ENCODE peak calls at places on chromosomes 16 and 17, in nine cellular contexts. P, C, W, A, Z, S, H, I and L are unnamed samples.

GRCh38 chr16:80718480-80719220 is 85.7 kb downstream of the CDYL2 start:
- DNase-seq in P (no peak), C (no peak), W (peak), A (no peak), Z (no peak), S (no peak), H (peak), I (no peak), L (no peak)

GRCh38 chr17:57544381-57544780 is 200.7 kb downstream of the CCDC182 start:
- DNase-seq in P (no peak), C (no peak), W (no peak), A (no peak), Z (no peak), S (no peak), H (no peak), I (no peak), L (no peak)

GRCh38 chr16:30115238-30115637 is 1.9 kb upstream of the GDPD3 start:
- DNase-seq in P (no peak), C (peak), W (no peak), A (no peak), Z (no peak), S (no peak), H (no peak), I (no peak), L (no peak)

GRCh38 chr17:13865650-13866049 is 203.7 kb upstream of the COX10 start:
- DNase-seq in P (no peak), C (no peak), W (no peak), A (no peak), Z (no peak), S (no peak), H (no peak), I (no peak), L (no peak)

GRCh38 chr17:31387438-31387837 is 4.0 kb upstream of the RAB11FIP4 start:
- DNase-seq in P (no peak), C (no peak), W (no peak), A (no peak), Z (no peak), S (no peak), H (no peak), I (no peak), L (no peak)

GRCh38 chr16:66588981-66589713 is 9.9 kb downstream of the CMTM2 start:
- DNase-seq in P (peak), C (peak), W (peak), A (peak), Z (peak), S (peak), H (peak), I (no peak), L (no peak)

GRCh38 chr17:40461774-40462342 is 18.6 kb downstream of the IGFBP4 start:
- DNase-seq in P (no peak), C (no peak), W (no peak), A (no peak), Z (peak), S (no peak), H (no peak), I (no peak), L (no peak)

GRCh38 chr16:878071-878784 is 77.7 kb upstream of the GNG13 start:
- DNase-seq in P (no peak), C (no peak), W (peak), A (no peak), Z (no peak), S (no peak), H (peak), I (peak), L (peak)

GRCh38 chr17:34249497-34249877 is 5.6 kb upstream of the CCL2 start:
- DNase-seq in P (no peak), C (no peak), W (no peak), A (no peak), Z (no peak), S (no peak), H (no peak), I (no peak), L (no peak)

GRCh38 chr17:40442392-40443195 is 656 bp upstream of the IGFBP4 start:
- DNase-seq in P (peak), C (peak), W (no peak), A (peak), Z (no peak), S (no peak), H (peak), I (no peak), L (no peak)

GRCh38 chr17:67044016-67044772 is at the start of gene CACNG1:
- DNase-seq in P (no peak), C (no peak), W (no peak), A (no peak), Z (no peak), S (no peak), H (no peak), I (no peak), L (no peak)

GRCh38 chr17:77372444-77373297 is 231.9 kb downstream of the SEC14L1 start:
- DNase-seq in P (peak), C (peak), W (peak), A (peak), Z (no peak), S (peak), H (peak), I (no peak), L (no peak)

GRCh38 chr17:49290690-49291326 is 60.2 kb upstream of the PHOSPHO1 start:
- DNase-seq in P (no peak), C (peak), W (peak), A (peak), Z (peak), S (no peak), H (peak), I (peak), L (no peak)

GRCh38 chr17:19646788-19647696 is 1.5 kb upstream of the ALDH3A2 start:
- DNase-seq in P (no peak), C (peak), W (peak), A (no peak), Z (no peak), S (no peak), H (no peak), I (peak), L (no peak)

GRCh38 chr16:75733305-75734141 is 7.2 kb upstream of the CPHXL start:
- DNase-seq in P (no peak), C (peak), W (no peak), A (peak), Z (peak), S (no peak), H (peak), I (no peak), L (no peak)

GRCh38 chr17:45961206-45961605 is 37.8 kb upstream of the STH start:
- DNase-seq in P (no peak), C (no peak), W (no peak), A (no peak), Z (no peak), S (no peak), H (no peak), I (no peak), L (no peak)

GRCh38 chr16:1413684-1414531 is 596 bp downstream of the UNKL start:
- DNase-seq in P (peak), C (peak), W (peak), A (peak), Z (peak), S (peak), H (peak), I (peak), L (no peak)

GRCh38 chr17:40437095-40437732 is 6.0 kb upstream of the IGFBP4 start:
- DNase-seq in P (no peak), C (no peak), W (no peak), A (peak), Z (no peak), S (no peak), H (peak), I (no peak), L (no peak)

GRCh38 chr17:7476474-7476873 is 3.0 kb downstream of the ZBTB4 start:
- DNase-seq in P (no peak), C (no peak), W (peak), A (peak), Z (no peak), S (no peak), H (peak), I (no peak), L (no peak)

GRCh38 chr17:71320009-71320796 is 800.6 kb upstream of the SOX9 start:
- DNase-seq in P (no peak), C (no peak), W (no peak), A (no peak), Z (no peak), S (no peak), H (no peak), I (no peak), L (no peak)

GRCh38 chr16:64061621-64062020 is 1060.2 kb downstream of the CDH11 start:
- DNase-seq in P (no peak), C (no peak), W (no peak), A (no peak), Z (no peak), S (no peak), H (no peak), I (no peak), L (no peak)

GRCh38 chr17:1030684-1031557 is 34.0 kb downstream of the TIMM22 start:
- DNase-seq in P (peak), C (no peak), W (no peak), A (no peak), Z (no peak), S (no peak), H (no peak), I (no peak), L (no peak)

GRCh38 chr16:53692146-53692545 is 11.5 kb downstream of the RPGRIP1L start:
- DNase-seq in P (no peak), C (no peak), W (peak), A (peak), Z (no peak), S (no peak), H (no peak), I (no peak), L (no peak)

GRCh38 chr16:17519556-17519955 is 48.8 kb upstream of the XYLT1 start:
- DNase-seq in P (no peak), C (no peak), W (no peak), A (no peak), Z (no peak), S (no peak), H (peak), I (no peak), L (no peak)

GRCh38 chr16:19609359-19609758 is 53.9 kb downstream of the VPS35L start:
- DNase-seq in P (no peak), C (no peak), W (no peak), A (peak), Z (no peak), S (no peak), H (no peak), I (no peak), L (no peak)

GRCh38 chr17:9350083-9350482 is 225.5 kb downstream of the STX8 start:
- DNase-seq in P (no peak), C (no peak), W (no peak), A (no peak), Z (no peak), S (no peak), H (peak), I (peak), L (no peak)

GRCh38 chr16:88013766-88014165 is 62.5 kb downstream of the BANP start:
- DNase-seq in P (no peak), C (peak), W (no peak), A (no peak), Z (no peak), S (no peak), H (no peak), I (no peak), L (no peak)

GRCh38 chr17:50174444-50174843 is 8.6 kb downstream of the SGCA start:
- DNase-seq in P (no peak), C (no peak), W (no peak), A (no peak), Z (no peak), S (no peak), H (no peak), I (no peak), L (no peak)

GRCh38 chr17:2025622-2026309 is 632 bp upstream of the RTN4RL1 start:
- DNase-seq in P (peak), C (peak), W (peak), A (peak), Z (peak), S (no peak), H (peak), I (no peak), L (peak)

GRCh38 chr16:50068550-50068949 is 2.8 kb downstream of the HEATR3 start:
- DNase-seq in P (no peak), C (no peak), W (no peak), A (no peak), Z (no peak), S (no peak), H (peak), I (no peak), L (no peak)

GRCh38 chr17:66944365-66945203 is 19.9 kb upstream of the CACNG4 start:
- DNase-seq in P (no peak), C (no peak), W (peak), A (peak), Z (no peak), S (no peak), H (peak), I (no peak), L (no peak)

GRCh38 chr17:80948091-80948960 is 43.3 kb upstream of the CHMP6 start:
- DNase-seq in P (peak), C (no peak), W (no peak), A (no peak), Z (no peak), S (no peak), H (no peak), I (no peak), L (no peak)

GRCh38 chr17:65366102-65366844 is 195.2 kb downstream of the AXIN2 start:
- DNase-seq in P (no peak), C (no peak), W (peak), A (no peak), Z (no peak), S (no peak), H (no peak), I (no peak), L (no peak)

GRCh38 chr17:32265192-32265895 is at the start of gene RHBDL3:
- DNase-seq in P (peak), C (no peak), W (peak), A (no peak), Z (peak), S (no peak), H (no peak), I (no peak), L (peak)

GRCh38 chr16:88455610-88456355 is 2.7 kb downstream of the ZFPM1 start:
- DNase-seq in P (no peak), C (peak), W (peak), A (peak), Z (peak), S (peak), H (peak), I (peak), L (no peak)

GRCh38 chr16:27321013-27321960 is 7.5 kb downstream of the IL4R start:
- DNase-seq in P (no peak), C (no peak), W (peak), A (no peak), Z (no peak), S (no peak), H (peak), I (no peak), L (no peak)

GRCh38 chr17:52212851-52213250 is 54.3 kb upstream of the CA10 start:
- DNase-seq in P (no peak), C (no peak), W (no peak), A (no peak), Z (no peak), S (no peak), H (no peak), I (no peak), L (no peak)

GRCh38 chr17:62963296-62963695 is 2.7 kb upstream of the TANC2 start:
- DNase-seq in P (no peak), C (no peak), W (no peak), A (peak), Z (no peak), S (no peak), H (peak), I (peak), L (no peak)

GRCh38 chr17:12242390-12242954 is 221.8 kb downstream of the MAP2K4 start:
- DNase-seq in P (no peak), C (no peak), W (peak), A (no peak), Z (no peak), S (no peak), H (peak), I (no peak), L (no peak)
- H3K27ac ChIP-seq in P (no peak), C (no peak), W (no peak), A (no peak), Z (no peak), S (no peak), H (no peak), I (no peak), L (no peak)

GRCh38 chr17:4221899-4222659 is 41.7 kb downstream of the ANKFY1 start:
- DNase-seq in P (no peak), C (no peak), W (no peak), A (no peak), Z (no peak), S (no peak), H (no peak), I (no peak), L (no peak)

GRCh38 chr17:4215882-4216411 is 47.8 kb downstream of the ANKFY1 start:
- DNase-seq in P (no peak), C (no peak), W (no peak), A (no peak), Z (no peak), S (no peak), H (no peak), I (no peak), L (no peak)

GRCh38 chr17:4221163-4221562 is 42.6 kb downstream of the ANKFY1 start:
- DNase-seq in P (no peak), C (no peak), W (no peak), A (no peak), Z (no peak), S (no peak), H (no peak), I (no peak), L (no peak)

GRCh38 chr17:4219241-4219640 is 44.5 kb downstream of the ANKFY1 start:
- DNase-seq in P (no peak), C (no peak), W (no peak), A (no peak), Z (no peak), S (no peak), H (no peak), I (no peak), L (no peak)

DNA sequence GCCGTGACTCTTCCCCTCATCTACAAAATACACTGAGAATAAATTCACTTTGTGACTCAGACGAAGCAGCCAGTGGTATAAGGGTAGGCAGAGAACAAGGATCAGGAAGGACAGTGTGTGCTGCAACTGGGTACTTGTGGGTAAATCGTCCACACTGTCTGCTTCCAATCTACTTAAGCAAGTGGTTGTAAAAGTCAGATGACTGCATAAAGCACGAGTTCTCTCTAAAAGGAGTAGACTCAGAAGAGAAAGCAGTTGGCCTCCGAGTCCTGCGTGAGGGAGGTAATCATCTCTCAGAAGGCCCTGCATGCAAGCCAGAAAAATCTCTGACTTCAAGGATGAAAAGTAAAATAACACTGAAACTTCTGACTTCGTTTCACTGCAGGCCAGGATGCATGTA is 43.1 kb downstream of the ANKFY1 start:
- DNase-seq in P (no peak), C (no peak), W (no peak), A (no peak), Z (no peak), S (no peak), H (peak), I (no peak), L (no peak)
- H3K4me3 ChIP-seq in P (no peak), C (no peak), W (no peak), A (no peak), Z (no peak), S (no peak), H (no peak), I (no peak), L (no peak)

DNA sequence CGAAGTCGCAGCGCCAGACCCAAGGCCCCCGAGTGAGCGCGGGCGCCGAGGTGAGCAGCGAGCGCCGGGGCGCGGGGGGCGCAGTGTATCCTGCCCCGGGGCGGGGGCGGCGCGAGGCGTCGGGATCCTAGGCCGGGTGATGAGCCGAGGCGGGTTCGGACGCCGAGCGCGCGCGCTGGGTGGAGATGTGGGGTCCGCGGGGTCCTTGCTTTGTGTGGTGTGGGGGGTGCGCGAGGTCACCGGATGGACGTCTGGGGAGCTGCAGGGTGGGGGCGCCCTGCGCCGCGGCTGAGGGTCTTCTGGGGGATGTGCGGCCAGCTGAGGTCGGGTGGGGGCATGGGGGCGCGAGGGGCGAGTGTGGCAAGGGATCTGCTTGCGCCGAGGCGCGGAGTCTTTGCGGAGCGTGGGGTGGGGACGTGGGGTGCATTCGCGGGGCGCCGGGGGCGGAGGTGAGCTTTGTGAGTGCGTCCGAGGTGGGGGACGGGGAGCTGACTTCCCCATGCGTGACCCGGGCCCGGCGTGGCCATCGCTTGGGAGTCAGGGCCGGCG is 560 bp downstream of the RAI1 start:
- DNase-seq in P (peak), C (peak), W (peak), A (peak), Z (peak), S (peak), H (no peak), I (no peak), L (no peak)
- TF ChIP-seq CTCF in P (no peak), C (no peak), W (no peak), A (no peak), Z (no peak), S (no peak), H (no peak), I (no peak), L (no peak)

DNA sequence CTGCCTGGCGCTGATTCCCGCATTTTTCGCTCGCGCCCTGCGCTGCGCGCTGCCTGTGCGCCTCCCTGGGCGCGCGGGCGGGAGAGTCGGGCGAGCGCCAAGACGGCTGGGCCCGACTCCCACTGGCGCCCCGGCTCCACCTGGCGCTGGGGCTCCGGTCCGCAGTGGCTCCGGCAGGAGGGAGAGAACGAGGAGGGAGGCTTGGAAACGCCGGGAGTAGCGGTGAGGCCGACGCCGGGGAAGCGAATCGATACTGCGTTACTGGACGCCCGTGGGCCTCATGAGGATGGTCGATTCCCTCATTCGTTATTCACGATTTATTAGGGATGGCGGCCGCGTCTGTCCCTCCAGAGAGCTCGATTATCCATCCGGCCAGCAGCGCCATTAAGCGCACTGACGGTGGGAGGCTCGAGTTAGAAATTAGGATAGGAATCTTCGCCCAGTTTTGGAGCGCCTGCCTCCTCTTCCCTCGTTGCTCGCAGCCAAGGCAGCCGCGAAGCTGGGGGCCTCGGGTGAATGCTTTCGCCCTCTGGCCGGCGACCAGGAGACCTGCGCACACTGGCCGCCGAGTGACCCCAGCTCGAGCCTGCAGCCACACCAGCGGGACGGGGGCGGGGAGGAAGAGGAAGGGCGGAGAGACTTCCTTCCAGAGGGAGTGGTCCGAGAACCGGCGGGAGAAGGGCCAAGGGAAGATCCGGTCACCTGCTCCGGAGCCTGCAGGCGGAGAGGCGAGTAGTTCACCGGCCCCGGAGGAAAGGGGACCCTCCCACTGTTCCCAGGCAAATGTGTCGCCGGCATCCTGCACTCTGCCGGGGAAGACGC is 1.3 kb upstream of the PCGF2 start:
- DNase-seq in P (peak), C (peak), W (peak), A (peak), Z (peak), S (no peak), H (peak), I (peak), L (no peak)
- H3K27ac ChIP-seq in P (peak), C (peak), W (peak), A (peak), Z (peak), S (no peak), H (peak), I (peak), L (peak)